ENCODE peak calls at places on chromosomes 6 and 20, in four cellular contexts. G is mesendoderm, W is IMR-90, M is H1. P is an unnamed sample.
A peak's percentile ranks its signal among the peaks of the same experiment; 100 is the strongest.

GRCh38 chr6:14932485-14933178 is 313.2 kb upstream of the JARID2 start:
- DNase-seq in G (no peak), W (no peak), M (no peak), P (no peak)

GRCh38 chr20:58388882-58389323 is at the start of gene VAPB:
- DNase-seq in G (peak; percentile 96), W (peak; percentile 96), M (peak; percentile 99), P (peak; percentile 93)

GRCh38 chr20:3165473-3166337 is 6.0 kb upstream of the FASTKD5 start:
- DNase-seq in G (no peak), W (peak; percentile 63), M (no peak), P (no peak)

GRCh38 chr20:56629464-56630085 is 469 bp downstream of the TFAP2C start:
- DNase-seq in G (no peak), W (no peak), M (no peak), P (no peak)

GRCh38 chr6:127516676-127517273 is 2.4 kb downstream of the MTCL3 start:
- DNase-seq in G (peak; percentile 89), W (peak; percentile 57), M (peak; percentile 74), P (peak; percentile 74)

GRCh38 chr6:89999995-90000825 is 105.9 kb downstream of the GJA10 start:
- DNase-seq in G (no peak), W (no peak), M (no peak), P (no peak)

GRCh38 chr6:1608222-1608975 is 1.3 kb upstream of the FOXC1 start:
- DNase-seq in G (peak; percentile 50), W (no peak), M (no peak), P (no peak)

GRCh38 chr6:52362443-52363221 is 681 bp downstream of the PAQR8 start:
- DNase-seq in G (peak; percentile 30), W (no peak), M (peak; percentile 79), P (peak; percentile 58)

GRCh38 chr6:110484321-110484720 is 7.9 kb upstream of the SLC22A16 start:
- DNase-seq in G (no peak), W (no peak), M (no peak), P (no peak)

GRCh38 chr20:3173582-3174441 is 463 bp upstream of the LZTS3 start:
- DNase-seq in G (peak; percentile 93), W (peak; percentile 63), M (peak; percentile 98), P (peak; percentile 91)

GRCh38 chr20:59752704-59753460 is 148.5 kb downstream of the PHACTR3 start:
- DNase-seq in G (no peak), W (no peak), M (no peak), P (no peak)

GRCh38 chr6:5499644-5500306 is 238.5 kb downstream of the FARS2 start:
- DNase-seq in G (no peak), W (peak; percentile 76), M (no peak), P (no peak)

GRCh38 chr20:57622579-57623381 is 2.6 kb upstream of the ZBP1 start:
- DNase-seq in G (peak; percentile 85), W (peak; percentile 37), M (peak; percentile 90), P (peak; percentile 77)

GRCh38 chr6:118908441-118908840 is 14.5 kb downstream of the ASF1A start:
- DNase-seq in G (no peak), W (peak; percentile 30), M (no peak), P (no peak)

GRCh38 chr6:11198663-11199603 is 33.5 kb downstream of the NEDD9 start:
- DNase-seq in G (no peak), W (no peak), M (no peak), P (no peak)

GRCh38 chr6:40477246-40478126 is 109.7 kb downstream of the LRFN2 start:
- DNase-seq in G (peak; percentile 83), W (no peak), M (no peak), P (peak; percentile 74)

GRCh38 chr20:1895674-1896496 is 678 bp downstream of the SIRPA start:
- DNase-seq in G (peak; percentile 48), W (no peak), M (peak; percentile 60), P (peak; percentile 43)

GRCh38 chr6:72955666-72956065 is 269.6 kb downstream of the KHDC1L start:
- DNase-seq in G (no peak), W (no peak), M (no peak), P (no peak)

GRCh38 chr20:22374678-22375590 is 209.4 kb downstream of the FOXA2 start:
- DNase-seq in G (no peak), W (no peak), M (no peak), P (no peak)

GRCh38 chr6:158039178-158039557 is 57.5 kb downstream of the SYNJ2 start:
- DNase-seq in G (peak; percentile 79), W (peak; percentile 67), M (no peak), P (no peak)

GRCh38 chr6:105209950-105210706 is 30.3 kb upstream of the POPDC3 start:
- DNase-seq in G (no peak), W (peak; percentile 85), M (no peak), P (no peak)

GRCh38 chr20:4726710-4727391 is 5.1 kb downstream of the PRND start:
- DNase-seq in G (peak; percentile 23), W (peak; percentile 82), M (no peak), P (no peak)

GRCh38 chr20:46666818-46667515 is 15.7 kb upstream of the SLC13A3 start:
- DNase-seq in G (no peak), W (no peak), M (no peak), P (no peak)

GRCh38 chr6:84007871-84008270 is 25.7 kb upstream of the MRAP2 start:
- DNase-seq in G (no peak), W (no peak), M (no peak), P (no peak)

GRCh38 chr6:27592107-27592480 is 119.2 kb upstream of the ZNF184 start:
- DNase-seq in G (peak; percentile 67), W (no peak), M (no peak), P (no peak)

GRCh38 chr6:88380083-88380482 is 213.9 kb upstream of the CNR1 start:
- DNase-seq in G (no peak), W (peak; percentile 18), M (no peak), P (no peak)

GRCh38 chr6:40436685-40437604 is 150.2 kb downstream of the LRFN2 start:
- DNase-seq in G (no peak), W (no peak), M (no peak), P (no peak)

GRCh38 chr6:131784561-131784960 is 23.3 kb upstream of the ENPP1 start:
- DNase-seq in G (no peak), W (no peak), M (no peak), P (no peak)

GRCh38 chr6:30485236-30485635 is 4.1 kb upstream of the HLA-E start:
- DNase-seq in G (no peak), W (no peak), M (no peak), P (no peak)

GRCh38 chr6:46044876-46045617 is 29.4 kb upstream of the CLIC5 start:
- DNase-seq in G (peak; percentile 54), W (peak; percentile 74), M (no peak), P (no peak)

DNA sequence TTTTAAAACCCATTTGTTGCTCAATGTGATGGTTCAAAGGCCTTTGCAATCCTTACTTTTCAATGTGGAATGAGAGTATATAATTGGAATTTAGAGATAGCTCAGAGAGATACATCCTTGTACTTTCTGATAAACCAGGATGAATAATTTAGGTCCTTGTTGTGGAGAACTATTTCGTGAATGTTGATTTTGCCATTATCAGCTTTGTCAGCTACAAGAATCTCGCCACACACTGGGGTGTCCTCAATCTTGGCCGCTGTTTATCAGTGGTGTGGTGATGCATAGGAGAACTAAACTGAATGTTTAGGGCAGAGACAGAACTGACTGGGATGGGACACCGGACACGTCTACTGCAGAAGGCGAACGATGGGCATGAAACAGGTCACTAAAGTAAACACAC is 111.2 kb upstream of the SLC35B3 start:
- DNase-seq in G (peak; percentile 79), W (no peak), M (no peak), P (no peak)
- H3K56ac ChIP-seq in G (no peak overlapping the region), W (no peak overlapping the region), M (no peak overlapping the region), P (no peak overlapping the region)

GRCh38 chr20:53899351-53900167 is 170.8 kb downstream of the BCAS1 start:
- DNase-seq in G (no peak), W (peak; percentile 87), M (no peak), P (no peak)

GRCh38 chr20:53900380-53900999 is 169.9 kb downstream of the BCAS1 start:
- DNase-seq in G (no peak), W (peak; percentile 95), M (no peak), P (no peak)

GRCh38 chr20:53901697-53902096 is 168.7 kb downstream of the BCAS1 start:
- DNase-seq in G (no peak), W (no peak), M (no peak), P (no peak)

GRCh38 chr20:53902968-53903651 is 167.3 kb downstream of the BCAS1 start:
- DNase-seq in G (no peak), W (no peak), M (no peak), P (no peak)

GRCh38 chr20:53901064-53901463 is 169.3 kb downstream of the BCAS1 start:
- DNase-seq in G (no peak), W (peak; percentile 72), M (no peak), P (no peak)
- H2BK15ac ChIP-seq in G (no peak overlapping the region), W (peak overlapping the region; percentile 2), M (no peak overlapping the region), P (no peak overlapping the region)

GRCh38 chr6:138689849-138690248 is 83.7 kb upstream of the CCDC28A start:
- DNase-seq in G (no peak), W (peak; percentile 36), M (no peak), P (no peak)

GRCh38 chr6:138691595-138692057 is 81.9 kb upstream of the CCDC28A start:
- DNase-seq in G (peak; percentile 61), W (peak; percentile 77), M (no peak), P (peak; percentile 55)

GRCh38 chr6:138692978-138693909 is 80.3 kb upstream of the CCDC28A start:
- DNase-seq in G (peak; percentile 93), W (peak; percentile 57), M (peak; percentile 81), P (peak; percentile 79)

GRCh38 chr6:138692058-138692977 is 81.3 kb upstream of the CCDC28A start:
- DNase-seq in G (peak; percentile 65), W (peak; percentile 50), M (peak; percentile 87), P (peak; percentile 65)

DNA sequence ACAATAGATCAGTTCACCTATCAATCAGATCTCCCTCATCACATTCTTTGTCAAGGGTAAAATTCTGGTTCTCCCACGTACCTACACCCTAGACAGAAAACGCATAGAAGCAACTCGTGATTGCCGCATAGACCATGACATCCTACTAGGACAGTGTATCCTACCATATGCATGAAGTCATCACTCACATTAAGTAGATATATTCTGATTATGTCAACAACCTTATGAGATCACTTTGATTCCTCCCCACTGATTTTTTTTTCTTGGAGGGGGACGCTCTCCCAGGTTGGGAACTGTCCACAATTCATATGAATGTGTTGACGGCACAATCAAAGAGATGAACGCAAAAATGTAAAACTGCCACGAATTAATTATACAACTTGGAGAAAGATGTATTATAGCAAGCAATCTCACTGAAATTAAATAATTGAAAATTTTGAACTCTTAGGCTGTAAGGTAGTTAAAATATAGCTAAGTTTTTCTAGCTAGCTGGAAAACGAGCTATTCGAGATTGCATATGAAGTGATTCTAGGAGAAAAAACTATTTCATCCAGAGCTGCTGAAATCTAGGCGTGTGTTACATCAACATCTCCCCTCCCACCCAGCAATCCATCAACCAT is 82.5 kb upstream of the CCDC28A start:
- DNase-seq in G (no peak), W (peak; percentile 6), M (no peak), P (no peak)
- H3K56ac ChIP-seq in G (peak overlapping the region; percentile 85), W (peak overlapping the region; percentile 45), M (no peak overlapping the region), P (no peak overlapping the region)

DNA sequence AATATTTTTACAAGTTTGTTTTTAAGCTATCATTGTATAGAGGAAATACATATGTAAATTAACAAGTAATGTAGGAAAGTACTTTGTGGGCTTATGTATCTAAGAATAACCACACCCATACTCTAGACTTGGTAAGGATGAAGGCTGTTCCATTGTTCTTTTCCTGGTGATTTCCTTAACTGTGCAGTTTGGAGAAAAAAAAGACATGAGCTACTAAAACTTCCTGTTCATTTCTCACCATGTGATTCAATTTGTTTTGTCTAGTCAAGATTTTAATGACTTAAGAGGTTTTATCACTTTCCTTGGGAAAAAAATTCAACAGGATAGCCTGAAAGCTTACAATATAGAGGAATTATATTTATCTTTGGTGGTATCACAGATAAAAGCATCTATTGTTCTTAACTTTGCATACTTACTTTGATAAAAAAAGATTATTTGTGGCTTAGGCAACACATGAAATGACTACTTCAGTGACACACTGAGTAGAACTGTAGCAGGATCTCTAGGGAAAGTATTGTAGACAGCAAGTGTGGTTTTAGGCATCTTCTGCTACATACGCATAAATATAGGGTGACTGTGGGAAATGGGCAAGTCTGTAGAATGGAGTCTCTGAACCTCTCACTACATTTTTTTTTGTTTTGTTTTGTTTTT is 80.3 kb downstream of the GJA1 start:
- DNase-seq in G (no peak), W (peak; percentile 46), M (no peak), P (no peak)
- H2BK15ac ChIP-seq in G (no peak overlapping the region), W (no peak overlapping the region), M (no peak overlapping the region), P (no peak overlapping the region)